ENCODE peak calls at places on chromosomes 6 and 20, in seven cellular contexts. F is endothelial cell; R is Calu3; K is effector CD4-positive, alpha-beta T cell; M is neural crest cell; H is GOT3; P is fibroblast of pulmonary artery. W is an unnamed sample.

GRCh38 chr20:51286758-51287157 is 255.8 kb downstream of the NFATC2 start:
- DNase-seq in F (no peak), R (no peak), K (no peak), M (no peak), H (no peak), P (no peak), W (no peak)

GRCh38 chr6:118249680-118250079 is 298.4 kb upstream of the PLN start:
- DNase-seq in F (no peak), R (no peak), K (no peak), M (no peak), H (no peak), P (no peak), W (no peak)

GRCh38 chr20:35446356-35447078 is 8.5 kb upstream of the GDF5 start:
- DNase-seq in F (no peak), R (no peak), K (no peak), M (no peak), H (no peak), P (no peak), W (no peak)

GRCh38 chr6:36129889-36130671 is at the start of gene MAPK13:
- DNase-seq in F (peak; percentile 28), R (peak; percentile 74), K (no peak), M (no peak), H (no peak), P (peak; percentile 29), W (peak; percentile 46)

GRCh38 chr6:108174371-108175175 is 8.8 kb downstream of the NR2E1 start:
- DNase-seq in F (peak; percentile 73), R (no peak), K (no peak), M (peak; percentile 61), H (no peak), P (peak; percentile 64), W (no peak)

GRCh38 chr20:8161262-8162071 is 29.4 kb downstream of the PLCB1 start:
- DNase-seq in F (no peak), R (no peak), K (no peak), M (no peak), H (no peak), P (peak; percentile 15), W (peak; percentile 36)

GRCh38 chr20:23641936-23642751 is 4.4 kb upstream of the CST3 start:
- DNase-seq in F (no peak), R (no peak), K (no peak), M (no peak), H (no peak), P (peak; percentile 81), W (peak; percentile 31)

GRCh38 chr6:2839195-2839981 is 2.3 kb downstream of the SERPINB1 start:
- DNase-seq in F (no peak), R (peak; percentile 57), K (no peak), M (no peak), H (no peak), P (peak; percentile 65), W (peak; percentile 91)

GRCh38 chr20:53736757-53737403 is 143.2 kb upstream of the ZNF217 start:
- DNase-seq in F (no peak), R (peak; percentile 45), K (no peak), M (no peak), H (no peak), P (peak; percentile 64), W (peak; percentile 58)

GRCh38 chr20:34458631-34459030 is 57.6 kb upstream of the DYNLRB1 start:
- DNase-seq in F (no peak), R (no peak), K (no peak), M (no peak), H (no peak), P (peak; percentile 43), W (no peak)

GRCh38 chr6:16819752-16820151 is 58.5 kb upstream of the ATXN1 start:
- DNase-seq in F (no peak), R (no peak), K (no peak), M (no peak), H (no peak), P (peak; percentile 20), W (peak; percentile 2)

GRCh38 chr20:25090492-25091429 is 8.8 kb upstream of the VSX1 start:
- DNase-seq in F (no peak), R (no peak), K (peak; percentile 55), M (no peak), H (no peak), P (no peak), W (no peak)

GRCh38 chr20:20017852-20018245 is 687 bp downstream of the NAA20 start:
- DNase-seq in F (no peak), R (no peak), K (peak; percentile 20), M (no peak), H (no peak), P (no peak), W (peak; percentile 28)

GRCh38 chr6:56655996-56656395 is 13.3 kb upstream of the DST start:
- DNase-seq in F (no peak), R (no peak), K (no peak), M (no peak), H (no peak), P (peak; percentile 35), W (no peak)

GRCh38 chr6:133632206-133632605 is 256.7 kb upstream of the TCF21 start:
- DNase-seq in F (no peak), R (peak; percentile 15), K (no peak), M (no peak), H (no peak), P (peak; percentile 81), W (no peak)

GRCh38 chr6:52574709-52575489 is 2.0 kb downstream of the TRAM2 start:
- DNase-seq in F (no peak), R (no peak), K (peak; percentile 34), M (no peak), H (no peak), P (peak; percentile 36), W (peak; percentile 39)

GRCh38 chr20:40868568-40869223 is 159.9 kb upstream of the TOP1 start:
- DNase-seq in F (no peak), R (no peak), K (no peak), M (no peak), H (peak; percentile 27), P (peak; percentile 71), W (no peak)

GRCh38 chr6:11536795-11537194 is 754 bp upstream of the TMEM170B start:
- DNase-seq in F (peak; percentile 4), R (no peak), K (no peak), M (no peak), H (no peak), P (no peak), W (peak; percentile 5)

GRCh38 chr20:58482416-58482815 is 32.8 kb downstream of the APCDD1L start:
- DNase-seq in F (no peak), R (no peak), K (no peak), M (no peak), H (no peak), P (no peak), W (peak; percentile 68)

GRCh38 chr20:51727872-51728271 is 40.3 kb downstream of the ATP9A start:
- DNase-seq in F (no peak), R (no peak), K (no peak), M (no peak), H (no peak), P (no peak), W (no peak)

GRCh38 chr6:96743496-96743895 is 93.8 kb downstream of the GPR63 start:
- DNase-seq in F (no peak), R (no peak), K (no peak), M (no peak), H (no peak), P (no peak), W (no peak)

GRCh38 chr20:34211591-34211990 is 29.6 kb upstream of the ASIP start:
- DNase-seq in F (no peak), R (no peak), K (no peak), M (no peak), H (no peak), P (no peak), W (no peak)

GRCh38 chr20:57849126-57849867 is 139.5 kb upstream of the PMEPA1 start:
- DNase-seq in F (no peak), R (no peak), K (no peak), M (no peak), H (no peak), P (peak; percentile 4), W (no peak)

GRCh38 chr20:35277531-35278395 is at the start of gene MMP24OS:
- DNase-seq in F (peak; percentile 87), R (peak; percentile 98), K (peak; percentile 87), M (peak; percentile 77), H (peak; percentile 66), P (peak; percentile 89), W (peak; percentile 94)

GRCh38 chr20:52268184-52268583 is 76.6 kb upstream of the ZFP64 start:
- DNase-seq in F (no peak), R (no peak), K (no peak), M (no peak), H (no peak), P (peak; percentile 6), W (no peak)

GRCh38 chr20:32476684-32477593 is 108.2 kb downstream of the NOL4L start:
- DNase-seq in F (no peak), R (no peak), K (no peak), M (no peak), H (no peak), P (no peak), W (no peak)